ENCODE peak calls at places on chromosomes 2 and 18, in five cellular contexts. P is AG09309, R is brain microvascular endothelial cell, H is GM13977, V is A673. O is an unnamed sample.

GRCh38 chr2:136527560-136527959 is 237.8 kb upstream of the THSD7B start:
- DNase-seq in P (no peak), R (peak; percentile 11), H (no peak), V (peak; percentile 48), O (peak; percentile 7)

GRCh38 chr2:8196311-8196710 is 485.5 kb upstream of the ID2 start:
- DNase-seq in P (no peak), R (no peak), H (no peak), V (no peak), O (no peak)

GRCh38 chr2:230849633-230850357 is 14.9 kb upstream of the ITM2C start:
- DNase-seq in P (no peak), R (peak; percentile 18), H (peak; percentile 81), V (peak; percentile 31), O (no peak)

GRCh38 chr2:113225505-113226259 is 51.9 kb downstream of the PSD4 start:
- DNase-seq in P (no peak), R (peak; percentile 44), H (no peak), V (peak; percentile 68), O (peak; percentile 94)

GRCh38 chr2:24456610-24457556 is 34.2 kb upstream of the NCOA1 start:
- DNase-seq in P (peak; percentile 20), R (peak; percentile 86), H (no peak), V (peak; percentile 46), O (peak; percentile 61)

GRCh38 chr2:7011376-7012083 is 94.3 kb downstream of the RNF144A start:
- DNase-seq in P (peak; percentile 88), R (peak; percentile 95), H (no peak), V (peak; percentile 56), O (no peak)

GRCh38 chr2:14292964-14293363 is 339.6 kb upstream of the LRATD1 start:
- DNase-seq in P (no peak), R (no peak), H (no peak), V (no peak), O (no peak)

GRCh38 chr2:197538412-197538811 is 22.5 kb downstream of the MOB4 start:
- DNase-seq in P (no peak), R (peak; percentile 31), H (no peak), V (peak; percentile 15), O (no peak)

GRCh38 chr2:172256886-172257285 is 154.2 kb upstream of the DLX2 start:
- DNase-seq in P (no peak), R (no peak), H (no peak), V (peak; percentile 45), O (no peak)

GRCh38 chr2:113700186-113700841 is 56.1 kb downstream of the SLC35F5 start:
- DNase-seq in P (no peak), R (no peak), H (peak; percentile 85), V (peak; percentile 69), O (no peak)

GRCh38 chr2:212537311-212538155 is 1.1 kb downstream of the ERBB4 start:
- DNase-seq in P (no peak), R (no peak), H (peak; percentile 45), V (peak; percentile 54), O (no peak)

GRCh38 chr2:237064203-237065061 is 21.3 kb upstream of the COPS8 start:
- DNase-seq in P (no peak), R (no peak), H (no peak), V (no peak), O (no peak)

GRCh38 chr18:26818461-26818860 is 47.0 kb downstream of the AQP4 start:
- DNase-seq in P (no peak), R (no peak), H (no peak), V (no peak), O (no peak)

GRCh38 chr18:26812462-26812861 is 53.0 kb downstream of the AQP4 start:
- DNase-seq in P (no peak), R (no peak), H (no peak), V (no peak), O (no peak)

GRCh38 chr18:26813043-26813442 is 52.5 kb downstream of the AQP4 start:
- DNase-seq in P (no peak), R (no peak), H (peak; percentile 26), V (peak; percentile 9), O (peak; percentile 14)
- TF ChIP-seq CTCF in P (no peak), R (peak; percentile 58), H (peak; percentile 55), V (peak; percentile 39), O (peak; percentile 50)

GRCh38 chr18:76227759-76228158 is 267.3 kb downstream of the ZNF516 start:
- DNase-seq in P (no peak), R (no peak), H (no peak), V (no peak), O (no peak)

GRCh38 chr18:76219023-76219422 is 276.0 kb downstream of the ZNF516 start:
- DNase-seq in P (no peak), R (no peak), H (no peak), V (no peak), O (no peak)

GRCh38 chr18:76228716-76229115 is 266.3 kb downstream of the ZNF516 start:
- DNase-seq in P (no peak), R (no peak), H (no peak), V (no peak), O (no peak)

GRCh38 chr18:76223403-76223802 is 271.6 kb downstream of the ZNF516 start:
- DNase-seq in P (no peak), R (no peak), H (no peak), V (no peak), O (no peak)
- TF ChIP-seq CTCF in P (no peak), R (no peak), H (no peak), V (no peak), O (no peak)

GRCh38 chr2:170928824-170929685 is at the start of gene GORASP2:
- DNase-seq in P (peak; percentile 99), R (peak; percentile 100), H (peak; percentile 98), V (peak; percentile 100), O (peak; percentile 99)
- TF ChIP-seq CTCF in P (peak; percentile 89), R (peak; percentile 95), H (peak; percentile 94), V (peak; percentile 94), O (peak; percentile 94)

GRCh38 chr18:75854174-75854573 is 426.7 kb upstream of the SMIM21 start:
- DNase-seq in P (no peak), R (no peak), H (no peak), V (peak; percentile 2), O (no peak)
- TF ChIP-seq CTCF in P (no peak), R (peak; percentile 29), H (peak; percentile 32), V (peak; percentile 54), O (peak; percentile 35)